ENCODE peak calls at places on chromosomes 6 and 20, in five cellular contexts. U is HCT116, K is HepG2, T is H1, E is GM12878. P is an unnamed sample.

GRCh38 chr20:45469336-45470261 is at the start of gene WFDC2:
- DNase-seq in U (no peak), K (no peak), T (no peak), E (no peak), P (peak)

GRCh38 chr20:17562804-17563305 is 7.0 kb upstream of the DSTN start:
- DNase-seq in U (no peak), K (peak), T (no peak), E (no peak), P (peak)

GRCh38 chr6:292506-293184 is 358 bp downstream of the DUSP22 start:
- DNase-seq in U (no peak), K (peak), T (no peak), E (peak), P (peak)

GRCh38 chr6:30074331-30075093 is 1.1 kb downstream of the RNF39 start:
- DNase-seq in U (no peak), K (no peak), T (no peak), E (no peak), P (no peak)

GRCh38 chr6:105568121-105568520 is 165.2 kb upstream of the PREP start:
- DNase-seq in U (no peak), K (no peak), T (no peak), E (no peak), P (no peak)

GRCh38 chr6:41728073-41728936 is 7.1 kb downstream of the TFEB start:
- DNase-seq in U (no peak), K (peak), T (no peak), E (no peak), P (no peak)

GRCh38 chr6:40640591-40641293 is 53.6 kb upstream of the LRFN2 start:
- DNase-seq in U (no peak), K (no peak), T (no peak), E (no peak), P (no peak)

GRCh38 chr20:11178946-11179654 is 505.3 kb upstream of the JAG1 start:
- DNase-seq in U (peak), K (peak), T (no peak), E (no peak), P (no peak)

GRCh38 chr6:167933290-167933689 is 64.2 kb upstream of the KIF25 start:
- DNase-seq in U (no peak), K (peak), T (no peak), E (no peak), P (no peak)

GRCh38 chr6:53987527-53987888 is 123.7 kb upstream of the MLIP start:
- DNase-seq in U (no peak), K (no peak), T (no peak), E (no peak), P (no peak)

GRCh38 chr20:5656136-5656535 is 94.1 kb upstream of the SHLD1 start:
- DNase-seq in U (no peak), K (no peak), T (no peak), E (no peak), P (no peak)

GRCh38 chr6:44606976-44607375 is 219.5 kb downstream of the CDC5L start:
- DNase-seq in U (no peak), K (no peak), T (no peak), E (no peak), P (no peak)

GRCh38 chr20:31901615-31902014 is 31.2 kb downstream of the TTLL9 start:
- DNase-seq in U (no peak), K (no peak), T (no peak), E (no peak), P (peak)

GRCh38 chr6:134706153-134706552 is 243.7 kb downstream of the ALDH8A1 start:
- DNase-seq in U (no peak), K (no peak), T (peak), E (no peak), P (no peak)

GRCh38 chr6:41546475-41546865 is 289 bp downstream of the FOXP4 start:
- DNase-seq in U (no peak), K (no peak), T (no peak), E (no peak), P (no peak)

GRCh38 chr6:39153766-39154397 is 38.9 kb upstream of the SAYSD1 start:
- DNase-seq in U (no peak), K (no peak), T (no peak), E (no peak), P (no peak)

GRCh38 chr20:51402201-51402600 is 140.3 kb downstream of the NFATC2 start:
- DNase-seq in U (no peak), K (no peak), T (no peak), E (no peak), P (no peak)

GRCh38 chr20:7665311-7665863 is 274.9 kb downstream of the HAO1 start:
- DNase-seq in U (no peak), K (no peak), T (no peak), E (no peak), P (no peak)

GRCh38 chr6:39301606-39302005 is 12.6 kb downstream of the KCNK17 start:
- DNase-seq in U (peak), K (peak), T (no peak), E (no peak), P (peak)

GRCh38 chr20:39358052-39358451 is 395.9 kb downstream of the DHX35 start:
- DNase-seq in U (no peak), K (no peak), T (no peak), E (peak), P (no peak)

GRCh38 chr6:170281331-170282292 is 9.3 kb downstream of the DLL1 start:
- DNase-seq in U (no peak), K (no peak), T (no peak), E (no peak), P (no peak)

GRCh38 chr20:44171775-44172571 is 15.0 kb downstream of the JPH2 start:
- DNase-seq in U (no peak), K (no peak), T (no peak), E (no peak), P (no peak)

GRCh38 chr6:142121342-142121741 is 11.4 kb upstream of the GJE1 start:
- DNase-seq in U (no peak), K (no peak), T (no peak), E (no peak), P (no peak)

GRCh38 chr6:85354761-85355618 is 94.9 kb upstream of the NT5E start:
- DNase-seq in U (peak), K (peak), T (peak), E (peak), P (peak)

GRCh38 chr6:24610672-24611071 is 35.3 kb downstream of the KIAA0319 start:
- DNase-seq in U (no peak), K (no peak), T (no peak), E (no peak), P (no peak)

GRCh38 chr6:126066068-126067048 is 80.0 kb downstream of the TRMT11 start:
- DNase-seq in U (no peak), K (no peak), T (no peak), E (no peak), P (peak)

GRCh38 chr6:150891886-150892485 is 26.5 kb downstream of the MTHFD1L start:
- DNase-seq in U (peak), K (peak), T (peak), E (peak), P (peak)

GRCh38 chr20:16434087-16434664 is 139.1 kb downstream of the KIF16B start:
- DNase-seq in U (peak), K (peak), T (peak), E (peak), P (peak)

GRCh38 chr6:32539839-32540238 is 9.8 kb upstream of the HLA-DRB5 start:
- DNase-seq in U (no peak), K (no peak), T (no peak), E (no peak), P (no peak)

GRCh38 chr6:29769336-29769735 is 46.1 kb downstream of the HLA-F start:
- DNase-seq in U (no peak), K (no peak), T (no peak), E (no peak), P (no peak)

GRCh38 chr6:16748028-16748319 is 13.3 kb downstream of the ATXN1 start:
- DNase-seq in U (no peak), K (no peak), T (no peak), E (no peak), P (no peak)

GRCh38 chr6:145491126-145491525 is 244.2 kb downstream of the EPM2A start:
- DNase-seq in U (no peak), K (no peak), T (no peak), E (no peak), P (no peak)

GRCh38 chr6:145490068-145490467 is 245.3 kb downstream of the EPM2A start:
- DNase-seq in U (no peak), K (peak), T (no peak), E (no peak), P (no peak)

GRCh38 chr6:145483191-145483996 is 251.9 kb downstream of the EPM2A start:
- DNase-seq in U (peak), K (peak), T (no peak), E (no peak), P (no peak)

DNA sequence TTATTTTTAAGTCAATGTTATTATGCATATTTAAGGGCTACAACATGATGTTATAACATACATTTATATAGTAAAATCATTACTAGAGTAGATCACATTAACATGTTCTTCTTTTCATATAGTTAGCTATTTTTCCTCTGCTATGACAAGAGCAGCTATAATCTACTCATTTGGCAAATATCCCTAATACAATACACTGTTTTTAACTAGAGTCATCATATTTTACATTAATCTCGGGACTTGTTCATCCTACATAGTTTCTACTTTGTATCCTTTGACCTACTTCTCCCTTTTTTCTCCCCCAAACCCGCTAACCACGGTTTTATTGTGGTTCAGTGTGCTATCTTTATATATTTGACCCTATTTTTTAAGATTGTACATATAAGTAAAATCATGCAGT is 249.0 kb downstream of the EPM2A start:
- DNase-seq in U (no peak), K (no peak), T (no peak), E (no peak), P (no peak)
- TF ChIP-seq ATF3 in U (no peak), K (no peak), T (no peak), E (no peak), P (no peak)

DNA sequence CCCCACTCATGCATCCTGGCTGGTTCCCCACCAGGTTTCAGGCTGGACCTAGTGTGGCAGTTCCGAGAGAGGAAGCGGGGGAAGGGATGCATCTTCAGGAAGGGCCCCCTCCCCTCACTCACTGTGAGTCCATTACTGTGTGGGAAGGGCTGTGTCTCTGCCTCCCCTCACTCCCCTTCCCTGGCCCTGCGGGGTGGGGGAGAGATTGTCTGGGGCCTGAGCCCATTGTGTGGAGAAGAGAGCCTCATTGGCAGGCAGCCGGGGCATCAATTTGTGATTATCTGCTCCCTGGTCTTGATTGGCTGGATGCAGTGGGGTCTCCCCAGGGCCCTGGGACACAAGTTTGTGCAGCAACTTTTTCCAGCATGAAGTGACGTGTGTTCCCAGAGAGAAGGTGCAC is 4.1 kb upstream of the MYT1 start:
- DNase-seq in U (no peak), K (no peak), T (no peak), E (no peak), P (no peak)
- H3K4me3 ChIP-seq in U (no peak), K (no peak), T (no peak), E (no peak), P (no peak)

GRCh38 chr20:18676366-18676765 is 88.5 kb downstream of the DTD1 start:
- DNase-seq in U (no peak), K (no peak), T (no peak), E (no peak), P (no peak)
- TF ChIP-seq ATF3 in U (no peak), K (no peak), T (no peak), E (no peak), P (no peak)

GRCh38 chr6:138103876-138104275 is 3.3 kb downstream of the PERP start:
- DNase-seq in U (no peak), K (no peak), T (no peak), E (no peak), P (no peak)

GRCh38 chr6:138105446-138105845 is 1.8 kb downstream of the PERP start:
- DNase-seq in U (no peak), K (peak), T (no peak), E (no peak), P (no peak)

GRCh38 chr6:138099832-138100231 is 7.4 kb downstream of the PERP start:
- DNase-seq in U (no peak), K (no peak), T (no peak), E (no peak), P (no peak)

GRCh38 chr6:138104618-138105213 is 2.5 kb downstream of the PERP start:
- DNase-seq in U (no peak), K (no peak), T (no peak), E (no peak), P (no peak)

GRCh38 chr6:138101946-138102731 is 5.1 kb downstream of the PERP start:
- DNase-seq in U (no peak), K (no peak), T (no peak), E (no peak), P (no peak)
- H3K4me3 ChIP-seq in U (no peak), K (no peak), T (no peak), E (no peak), P (no peak)

GRCh38 chr6:12895721-12896120 is 179.2 kb downstream of the PHACTR1 start:
- DNase-seq in U (no peak), K (no peak), T (no peak), E (no peak), P (no peak)

GRCh38 chr6:12892201-12892600 is 175.6 kb downstream of the PHACTR1 start:
- DNase-seq in U (no peak), K (no peak), T (no peak), E (no peak), P (no peak)

GRCh38 chr6:12899080-12899815 is 182.7 kb downstream of the PHACTR1 start:
- DNase-seq in U (no peak), K (no peak), T (no peak), E (no peak), P (no peak)

GRCh38 chr6:12898603-12899002 is 182.0 kb downstream of the PHACTR1 start:
- DNase-seq in U (no peak), K (no peak), T (no peak), E (no peak), P (no peak)

DNA sequence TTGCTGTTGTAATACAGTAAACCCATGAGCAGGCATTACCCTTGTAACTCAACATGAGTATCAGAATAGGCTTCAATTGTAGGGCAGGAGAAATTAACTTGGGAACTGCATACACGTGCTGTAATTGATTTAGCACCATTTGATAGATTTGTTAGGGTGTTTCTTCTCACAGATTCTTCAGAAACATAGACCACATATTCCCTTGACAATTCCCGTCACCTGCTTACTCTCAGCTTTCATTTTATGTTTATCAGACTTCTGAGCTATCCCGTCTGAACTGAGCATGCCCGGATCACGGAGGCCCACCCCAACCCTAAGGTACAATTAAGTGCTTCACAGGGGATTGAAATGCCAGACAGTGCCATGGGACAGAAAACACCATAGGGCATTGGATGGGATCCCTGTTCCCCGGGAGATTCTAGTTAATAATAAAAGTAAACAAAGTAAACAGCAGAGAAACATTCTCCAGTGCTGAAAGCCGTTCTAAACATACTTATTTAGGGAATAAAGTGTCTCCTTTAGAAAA is 179.7 kb downstream of the PHACTR1 start:
- DNase-seq in U (no peak), K (no peak), T (no peak), E (no peak), P (no peak)
- TF ChIP-seq ATF3 in U (no peak), K (no peak), T (no peak), E (no peak), P (no peak)

DNA sequence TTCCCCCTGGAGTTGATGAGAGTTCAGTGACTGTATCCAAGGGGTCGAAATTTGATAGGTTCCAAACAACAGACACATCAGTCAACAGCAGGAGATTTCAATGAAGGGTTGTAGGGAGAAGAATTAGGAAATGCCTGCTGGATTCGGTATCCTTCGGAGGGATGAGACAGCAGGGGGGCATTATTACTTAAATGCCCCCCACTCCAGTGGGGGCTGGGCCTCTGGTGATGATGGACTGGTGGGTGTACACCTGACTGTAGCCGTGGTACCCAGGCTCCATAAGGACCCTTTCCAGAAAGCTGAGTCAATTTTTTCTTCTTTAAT is 41.2 kb downstream of the ZMYND8 start:
- DNase-seq in U (no peak), K (no peak), T (no peak), E (no peak), P (no peak)
- H3K4me3 ChIP-seq in U (peak), K (no peak), T (no peak), E (no peak), P (no peak)

DNA sequence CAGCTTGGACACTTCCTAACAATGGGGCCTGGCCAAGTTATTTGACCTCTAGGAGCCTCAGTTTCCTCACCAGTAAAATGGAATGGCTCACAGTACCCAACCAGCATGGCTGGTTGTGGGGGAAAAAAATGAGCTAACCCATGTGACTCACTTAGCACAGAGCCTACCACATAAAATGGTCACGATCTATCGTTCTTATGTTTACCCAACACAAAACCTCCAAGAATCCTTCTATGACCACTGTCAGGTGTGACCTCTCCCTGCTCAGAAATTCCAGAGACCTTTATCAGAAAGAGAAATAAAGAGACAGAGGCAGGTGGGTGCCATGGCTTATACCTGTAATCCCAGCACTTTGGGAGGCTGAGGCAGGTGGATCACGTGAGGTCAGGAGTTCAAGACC is 39.4 kb downstream of the BPIFB1 start:
- DNase-seq in U (no peak), K (no peak), T (no peak), E (no peak), P (no peak)
- TF ChIP-seq ATF3 in U (no peak), K (no peak), T (no peak), E (no peak), P (no peak)